ENCODE peak calls at places on chromosomes 5 and 9, in six cellular contexts. H is hepatocyte, R is A549, J is psoas muscle, B is adrenal gland, T is Caco-2. O is an unnamed sample. For H3K9me3, the result is how much of the 10 kb centered on the place peaks cover.

GRCh38 chr5:57181151-57181550 is 7.3 kb downstream of the GPBP1 start:
- DNase-seq in J (no peak), T (no peak), R (no peak), H (no peak), B (no peak), O (no peak)

GRCh38 chr9:129455151-129455995 is 165.5 kb downstream of the C9orf50 start:
- DNase-seq in B (no peak), H (no peak), R (no peak), T (no peak), J (no peak), O (no peak)

GRCh38 chr9:114603183-114603582 is 7.9 kb upstream of the TMEM268 start:
- DNase-seq in T (no peak), H (no peak), J (no peak), B (no peak), R (no peak), O (no peak)

GRCh38 chr9:35071814-35072460 is 488 bp downstream of the VCP start:
- DNase-seq in B (peak), J (peak), H (peak), R (peak), T (peak), O (peak)

GRCh38 chr9:129131300-129132145 is 20.3 kb downstream of the PTPA start:
- DNase-seq in B (peak), H (peak), J (peak), R (peak), T (peak), O (peak)

GRCh38 chr5:122896598-122897282 is 51.3 kb downstream of the SNX24 start:
- DNase-seq in J (no peak), B (no peak), R (peak), H (peak), T (no peak), O (peak)

GRCh38 chr9:99264070-99264469 is 42.0 kb downstream of the SEC61B start:
- DNase-seq in B (no peak), T (no peak), H (no peak), R (peak), J (no peak), O (no peak)

GRCh38 chr9:134293576-134294227 is 32.6 kb upstream of the RXRA start:
- DNase-seq in T (no peak), J (peak), H (peak), B (no peak), R (no peak), O (no peak)

GRCh38 chr5:54769072-54769471 is 216.3 kb downstream of the ESM1 start:
- DNase-seq in B (no peak), J (no peak), H (no peak), R (no peak), T (no peak), O (no peak)

GRCh38 chr5:172685036-172685435 is 44.0 kb downstream of the NEURL1B start:
- DNase-seq in H (no peak), R (no peak), J (no peak), B (no peak), T (no peak), O (no peak)

GRCh38 chr9:131667576-131667975 is 72.3 kb downstream of the RAPGEF1 start:
- DNase-seq in J (no peak), B (peak), T (no peak), H (no peak), R (no peak), O (peak)

GRCh38 chr9:117273612-117274011 is 141.2 kb downstream of the ASTN2 start:
- DNase-seq in B (no peak), R (no peak), J (no peak), T (no peak), H (no peak), O (no peak)

GRCh38 chr5:36744041-36744677 is 132.4 kb upstream of the NIPBL start:
- DNase-seq in R (no peak), T (no peak), B (peak), H (peak), J (no peak), O (no peak)

GRCh38 chr9:117403403-117403811 is 11.4 kb downstream of the ASTN2 start:
- DNase-seq in T (no peak), H (no peak), R (no peak), B (peak), J (no peak), O (no peak)

GRCh38 chr5:133714161-133714915 is 102.0 kb upstream of the FSTL4 start:
- DNase-seq in B (peak), H (peak), R (no peak), J (no peak), T (no peak), O (peak)

GRCh38 chr5:163354685-163355084 is 82.7 kb upstream of the CCNG1 start:
- DNase-seq in B (no peak), T (no peak), J (no peak), H (no peak), R (no peak), O (no peak)

GRCh38 chr5:31587546-31587945 is 51.4 kb upstream of the PDZD2 start:
- DNase-seq in H (no peak), J (no peak), T (no peak), R (no peak), B (no peak), O (no peak)

GRCh38 chr5:34655354-34655991 is 655 bp upstream of the RAI14 start:
- DNase-seq in R (peak), H (peak), T (peak), J (no peak), B (peak), O (peak)

GRCh38 chr9:88173378-88173999 is 35.2 kb upstream of the SPATA31C2 start:
- DNase-seq in H (peak), J (no peak), R (peak), T (peak), B (peak), O (peak)

GRCh38 chr5:58887311-58887710 is 304.4 kb downstream of the RAB3C start:
- DNase-seq in J (peak), T (no peak), B (no peak), H (no peak), R (no peak), O (no peak)

GRCh38 chr5:150649108-150649827 is 8.8 kb downstream of the SYNPO start:
- DNase-seq in B (no peak), J (peak), R (no peak), T (no peak), H (no peak), O (no peak)

GRCh38 chr9:95370064-95370463 is 52.6 kb upstream of the FANCC start:
- DNase-seq in H (no peak), T (no peak), J (no peak), B (no peak), R (no peak), O (peak)

GRCh38 chr9:82783045-82783444 is 279.9 kb downstream of the RASEF start:
- DNase-seq in H (no peak), B (no peak), T (no peak), J (no peak), R (no peak), O (no peak)

GRCh38 chr5:132463808-132464154 is 26.8 kb downstream of the IRF1 start:
- DNase-seq in H (no peak), R (no peak), B (no peak), J (no peak), T (peak), O (no peak)

GRCh38 chr9:134215709-134216448 is 51.5 kb upstream of the RNU6ATAC start:
- DNase-seq in H (peak), J (peak), T (no peak), R (no peak), B (peak), O (no peak)

GRCh38 chr5:87412417-87413115 is at the start of gene CCNH:
- DNase-seq in B (peak), H (peak), R (peak), T (peak), J (peak), O (peak)

GRCh38 chr9:13718086-13718485 is 438.6 kb upstream of the MPDZ start:
- DNase-seq in T (no peak), H (no peak), B (no peak), J (no peak), R (no peak), O (peak)

GRCh38 chr5:135348920-135349319 is 50.1 kb downstream of the MACROH2A1 start:
- DNase-seq in B (no peak), J (no peak), H (no peak), R (no peak), T (no peak), O (no peak)

GRCh38 chr5:116176124-116176523 is 91.3 kb downstream of the COMMD10 start:
- DNase-seq in H (no peak), J (no peak), T (no peak), R (no peak), B (no peak), O (no peak)

GRCh38 chr5:59542841-59543825 is 350.4 kb downstream of the PDE4D start:
- DNase-seq in J (peak), T (no peak), B (no peak), R (peak), H (peak), O (peak)

GRCh38 chr9:68732405-68733020 is 27.5 kb downstream of the PIP5K1B start:
- DNase-seq in H (no peak), B (no peak), T (peak), J (no peak), R (no peak), O (no peak)

GRCh38 chr9:89175739-89176360 is 2.8 kb downstream of the SHC3 start:
- DNase-seq in T (no peak), H (no peak), J (no peak), R (no peak), B (no peak), O (peak)
- H3K4me3 ChIP-seq in T (no peak), H (no peak), J (no peak), R (no peak), B (no peak), O (peak)

GRCh38 chr9:108297025-108297424 is 558.8 kb downstream of the ACTL7B start:
- DNase-seq in J (peak), R (no peak), T (no peak), H (no peak), B (no peak), O (peak)

GRCh38 chr9:108296056-108296455 is 559.7 kb downstream of the ACTL7B start:
- DNase-seq in R (no peak), B (no peak), T (no peak), J (no peak), H (no peak), O (peak)

GRCh38 chr9:108300296-108301287 is 555.2 kb downstream of the ACTL7B start:
- DNase-seq in H (no peak), T (no peak), J (no peak), B (no peak), R (no peak), O (no peak)
- H3K9me3 ChIP-seq in H (under half), T (under half), J (under half), B (under half), R (under half), O (under half)

DNA sequence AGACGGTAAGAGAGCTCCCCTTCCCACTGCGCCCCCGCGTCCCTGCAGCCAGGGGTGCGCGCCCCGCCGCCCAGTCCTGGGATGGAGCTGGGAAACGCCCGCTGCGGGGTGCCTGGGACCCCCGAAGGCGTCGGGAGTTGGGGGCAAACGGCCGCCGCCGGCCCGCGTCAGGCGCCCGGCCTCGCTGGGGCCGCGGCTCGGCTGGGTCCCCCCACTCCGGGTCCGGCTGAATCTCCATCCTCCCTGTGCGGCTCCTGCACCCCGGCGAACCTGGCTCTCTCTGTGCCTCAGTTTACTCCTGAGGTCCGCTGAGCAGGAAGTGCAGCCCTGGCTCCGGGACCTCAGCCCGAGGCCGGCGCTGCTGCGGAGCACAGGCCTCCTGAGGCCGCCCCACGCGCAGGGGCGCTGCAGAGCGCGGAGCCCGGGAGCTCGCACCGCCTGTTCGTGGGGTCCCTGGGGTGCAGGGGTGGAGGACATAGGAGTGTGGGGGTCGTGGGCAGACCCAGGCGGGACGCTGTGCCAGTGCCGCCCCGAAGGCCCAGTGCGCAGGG is 13.9 kb upstream of the TMEM250 start:
- DNase-seq in R (no peak), T (no peak), H (no peak), B (no peak), J (no peak), O (no peak)
- H3K4me3 ChIP-seq in R (peak), T (no peak), H (no peak), B (no peak), J (peak), O (no peak)

DNA sequence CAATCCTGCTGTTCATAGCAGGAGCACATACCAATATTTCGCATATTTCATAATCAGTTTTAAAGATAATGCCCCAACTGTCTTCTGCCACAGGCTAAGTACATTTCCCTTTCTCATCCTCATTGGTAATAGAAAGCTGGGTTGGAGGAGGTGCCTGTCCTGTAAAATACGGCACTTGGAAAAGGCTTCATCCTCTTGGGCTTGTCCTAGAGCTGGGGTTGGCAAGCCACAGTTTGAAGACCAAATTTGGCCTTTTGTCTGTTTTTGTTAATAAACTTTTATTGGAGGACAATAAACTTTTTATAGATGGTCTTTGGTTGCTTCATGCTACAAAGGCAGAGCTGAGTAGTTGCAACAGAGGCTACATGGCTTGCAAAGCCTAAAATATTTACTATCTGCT is 997.8 kb upstream of the CDH18 start:
- DNase-seq in T (no peak), R (no peak), B (no peak), J (no peak), H (no peak), O (no peak)
- H3K9me3 ChIP-seq in T (under half), R (under half), B (under half), J (under half), H (under half), O (under half)

DNA sequence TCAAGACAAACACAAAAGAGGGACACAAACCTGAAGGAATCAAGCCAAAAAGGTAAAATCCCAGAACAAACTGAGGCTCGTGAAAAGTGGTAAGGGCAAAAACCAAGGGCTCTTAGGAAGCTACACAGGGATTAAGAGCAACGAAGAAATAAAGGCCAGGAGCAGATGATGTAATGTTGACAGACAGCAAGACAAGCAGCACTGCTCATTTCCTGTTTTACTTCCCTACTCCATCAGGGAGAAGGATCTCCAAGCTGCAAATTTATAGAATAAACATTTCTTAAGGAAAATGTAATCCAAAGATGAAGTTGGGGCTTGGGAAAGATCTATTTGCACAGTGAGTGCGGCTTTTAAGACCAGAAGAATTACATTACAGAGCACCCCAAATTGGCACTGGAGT is 182.3 kb upstream of the MAP1B start:
- DNase-seq in B (no peak), J (no peak), R (peak), T (no peak), H (peak), O (peak)
- H3K4me3 ChIP-seq in B (no peak), J (no peak), R (no peak), T (no peak), H (no peak), O (no peak)